ENCODE peak calls at places on chromosomes 4 and X, in five cellular contexts. One of them, this sample, is unnamed. For H3K9me2, the result is how much of the 10 kb centered on the place peaks cover.

GRCh38 chr4:6563935-6564645 is 10.9 kb upstream of the MAN2B2 start:
- DNase-seq in HCT116: no peak
- DNase-seq in GM23338: peak
- DNase-seq in PC-3: no peak
- DNase-seq in MM.1S: no peak
- DNase-seq in this sample: no peak

GRCh38 chr4:47543331-47543730 is 58.3 kb downstream of the ATP10D start:
- DNase-seq in MM.1S: no peak
- DNase-seq in HCT116: no peak
- DNase-seq in GM23338: no peak
- DNase-seq in PC-3: no peak
- DNase-seq in this sample: no peak

GRCh38 chrX:53997751-53998150 is 46.5 kb downstream of the PHF8 start:
- DNase-seq in MM.1S: no peak
- DNase-seq in GM23338: no peak
- DNase-seq in PC-3: no peak
- DNase-seq in HCT116: no peak
- DNase-seq in this sample: no peak

GRCh38 chr4:139300431-139301142 is 718 bp upstream of the NAA15 start:
- DNase-seq in PC-3: peak
- DNase-seq in MM.1S: no peak
- DNase-seq in GM23338: peak
- DNase-seq in HCT116: no peak
- DNase-seq in this sample: peak

GRCh38 chr4:129822708-129823504 is 727.0 kb downstream of the C4orf33 start:
- DNase-seq in MM.1S: no peak
- DNase-seq in HCT116: peak
- DNase-seq in GM23338: no peak
- DNase-seq in PC-3: peak
- DNase-seq in this sample: no peak

GRCh38 chr4:124640037-124640730 is 72.3 kb downstream of the ANKRD50 start:
- DNase-seq in HCT116: peak
- DNase-seq in GM23338: no peak
- DNase-seq in PC-3: peak
- DNase-seq in MM.1S: no peak
- DNase-seq in this sample: no peak

GRCh38 chrX:115409551-115409950 is 120.0 kb downstream of the LUZP4 start:
- DNase-seq in HCT116: no peak
- DNase-seq in MM.1S: no peak
- DNase-seq in PC-3: no peak
- DNase-seq in GM23338: no peak
- DNase-seq in this sample: no peak

GRCh38 chrX:100677616-100678181 is 33.7 kb downstream of the SRPX2 start:
- DNase-seq in HCT116: no peak
- DNase-seq in PC-3: no peak
- DNase-seq in GM23338: no peak
- DNase-seq in MM.1S: no peak
- DNase-seq in this sample: no peak

GRCh38 chrX:37921758-37922157 is 74.4 kb upstream of the DYNLT3 start:
- DNase-seq in HCT116: no peak
- DNase-seq in GM23338: no peak
- DNase-seq in PC-3: peak
- DNase-seq in MM.1S: no peak
- DNase-seq in this sample: no peak

GRCh38 chr4:153577053-153577452 is 107.0 kb upstream of the TLR2 start:
- DNase-seq in GM23338: no peak
- DNase-seq in PC-3: no peak
- DNase-seq in MM.1S: no peak
- DNase-seq in HCT116: no peak
- DNase-seq in this sample: no peak

GRCh38 chr4:15378055-15378454 is 49.8 kb upstream of the C1QTNF7 start:
- DNase-seq in HCT116: no peak
- DNase-seq in PC-3: no peak
- DNase-seq in GM23338: no peak
- DNase-seq in MM.1S: no peak
- DNase-seq in this sample: no peak

GRCh38 chr4:138405934-138406567 is 163.9 kb upstream of the SLC7A11 start:
- DNase-seq in PC-3: peak
- DNase-seq in MM.1S: no peak
- DNase-seq in GM23338: no peak
- DNase-seq in HCT116: no peak
- DNase-seq in this sample: no peak

GRCh38 chr4:184401397-184402171 is 72.8 kb downstream of the IRF2 start:
- DNase-seq in HCT116: no peak
- DNase-seq in PC-3: no peak
- DNase-seq in GM23338: peak
- DNase-seq in MM.1S: no peak
- DNase-seq in this sample: no peak

GRCh38 chr4:8265171-8265929 is 4.2 kb upstream of the HTRA3 start:
- DNase-seq in HCT116: no peak
- DNase-seq in MM.1S: no peak
- DNase-seq in PC-3: no peak
- DNase-seq in GM23338: no peak
- DNase-seq in this sample: no peak

GRCh38 chr4:173057906-173058305 is 110.7 kb upstream of the GALNT7 start:
- DNase-seq in GM23338: no peak
- DNase-seq in HCT116: no peak
- DNase-seq in PC-3: peak
- DNase-seq in MM.1S: no peak
- DNase-seq in this sample: no peak

GRCh38 chr4:135741583-135741982 is 1540.0 kb upstream of the PABPC4L start:
- DNase-seq in GM23338: peak
- DNase-seq in PC-3: no peak
- DNase-seq in HCT116: no peak
- DNase-seq in MM.1S: no peak
- DNase-seq in this sample: no peak

GRCh38 chr4:70356185-70356584 is 4.4 kb upstream of the SMR3A start:
- DNase-seq in HCT116: no peak
- DNase-seq in PC-3: no peak
- DNase-seq in GM23338: no peak
- DNase-seq in MM.1S: no peak
- DNase-seq in this sample: no peak

DNA sequence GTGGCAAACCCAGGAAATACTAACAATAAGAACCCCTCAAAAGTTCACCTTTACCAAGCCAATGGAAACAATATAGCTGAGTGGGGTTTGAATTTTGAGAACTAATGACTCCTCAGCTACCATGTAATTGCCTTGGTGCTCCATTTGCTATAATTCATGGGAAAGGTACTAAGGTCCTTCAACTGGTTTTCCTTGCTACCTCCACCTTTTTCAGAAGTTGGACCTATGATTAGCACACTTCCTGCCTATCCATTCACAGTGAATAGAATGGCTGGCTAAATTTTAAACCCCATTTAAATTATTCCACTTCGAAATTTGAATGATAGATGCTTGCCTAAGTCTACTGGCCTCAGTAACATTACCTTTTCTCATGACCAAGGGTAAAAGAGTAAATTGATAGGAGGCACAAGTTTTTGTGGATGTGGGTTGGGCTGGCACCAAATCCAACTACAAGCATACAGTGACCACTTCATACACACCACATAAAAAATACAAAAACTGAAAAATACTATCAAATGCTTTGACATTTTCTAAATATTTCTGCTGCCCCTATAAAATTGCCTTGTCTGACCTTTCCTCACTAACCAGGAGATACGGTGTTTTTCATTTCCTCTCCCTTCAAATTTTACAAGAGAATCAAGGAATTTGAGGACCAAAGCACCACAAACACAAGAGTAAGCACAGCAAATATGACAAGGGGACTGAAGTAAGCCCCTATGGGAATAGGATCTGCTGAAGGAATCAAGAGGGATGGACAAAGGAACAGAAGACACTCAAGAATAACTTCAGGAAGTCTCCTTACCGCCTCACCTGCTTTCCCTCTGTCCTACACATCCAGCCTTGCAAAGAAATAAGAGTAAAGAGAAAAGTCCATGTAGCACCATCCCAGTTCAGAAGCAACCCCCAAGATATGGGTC is 255.5 kb downstream of the CHIC1 start:
- DNase-seq in GM23338: no peak
- DNase-seq in MM.1S: no peak
- DNase-seq in HCT116: no peak
- DNase-seq in PC-3: no peak
- DNase-seq in this sample: no peak
- H3K9me2 ChIP-seq in GM23338: under half
- H3K9me2 ChIP-seq in MM.1S: under half
- H3K9me2 ChIP-seq in HCT116: under half
- H3K9me2 ChIP-seq in PC-3: under half
- H3K9me2 ChIP-seq in this sample: under half

DNA sequence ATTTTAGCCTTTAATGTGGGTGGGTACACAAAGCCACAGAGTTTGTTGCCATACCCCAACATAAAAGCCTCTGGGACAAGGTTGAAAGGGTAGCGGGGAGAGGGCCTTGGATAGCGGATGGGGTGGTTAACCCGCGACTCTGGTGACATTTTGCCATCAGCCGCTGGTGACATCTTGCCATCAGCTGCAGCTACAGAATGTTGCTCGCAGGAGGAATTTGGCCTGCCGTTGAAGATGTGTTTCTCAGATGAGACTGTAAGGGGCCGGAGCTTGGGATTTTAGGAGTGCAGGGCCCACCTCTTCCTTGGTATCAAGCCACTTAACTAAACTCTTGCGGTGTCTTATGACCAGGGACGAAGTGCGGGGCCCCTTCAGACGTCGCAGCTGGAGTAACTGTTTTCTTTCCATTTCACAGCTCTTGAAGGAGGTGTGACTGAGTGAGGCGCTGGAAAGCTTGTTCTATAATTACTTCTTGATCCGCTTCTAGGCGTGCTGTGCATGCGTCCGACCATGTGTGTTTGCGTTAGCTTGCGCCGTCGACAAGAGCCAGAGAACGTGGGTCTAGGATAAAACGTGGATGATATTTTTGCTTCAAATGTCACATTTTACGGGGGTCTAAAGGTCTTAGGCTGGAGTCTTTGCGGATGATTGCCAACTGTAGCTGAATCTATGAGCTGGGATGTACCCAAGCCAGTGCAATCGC is 795 bp upstream of the RASL11B start:
- DNase-seq in HCT116: no peak
- DNase-seq in PC-3: no peak
- DNase-seq in GM23338: peak
- DNase-seq in MM.1S: no peak
- DNase-seq in this sample: no peak
- H3K9me2 ChIP-seq in HCT116: under half
- H3K9me2 ChIP-seq in PC-3: under half
- H3K9me2 ChIP-seq in GM23338: under half
- H3K9me2 ChIP-seq in MM.1S: under half
- H3K9me2 ChIP-seq in this sample: under half

GRCh38 chrX:12701625-12702024 is 89.6 kb upstream of the PRPS2 start:
- DNase-seq in HCT116: peak
- DNase-seq in MM.1S: peak
- DNase-seq in PC-3: peak
- DNase-seq in GM23338: peak
- DNase-seq in this sample: peak
- H3K9me2 ChIP-seq in HCT116: under half
- H3K9me2 ChIP-seq in MM.1S: under half
- H3K9me2 ChIP-seq in PC-3: under half
- H3K9me2 ChIP-seq in GM23338: under half
- H3K9me2 ChIP-seq in this sample: under half

DNA sequence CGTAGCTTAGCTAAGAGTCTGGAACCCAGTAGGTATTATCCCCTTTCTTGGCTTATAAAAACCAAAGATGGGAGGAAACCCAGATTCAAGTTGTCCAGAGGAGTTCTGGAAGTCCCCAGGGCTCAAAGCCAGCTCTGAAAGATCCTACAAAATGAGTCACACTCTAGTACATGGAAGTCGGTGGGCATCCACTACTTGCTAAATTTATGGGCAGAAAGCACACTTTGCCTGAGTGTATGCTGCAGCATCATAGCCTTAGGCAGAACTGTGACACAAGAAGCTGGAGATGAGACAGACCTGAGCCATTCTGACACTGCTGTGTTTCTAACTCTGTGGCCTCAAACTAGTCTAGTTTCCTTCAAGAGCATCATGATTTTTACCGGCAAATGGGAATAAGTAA is 429.3 kb downstream of the AFF2 start:
- DNase-seq in MM.1S: no peak
- DNase-seq in GM23338: no peak
- DNase-seq in HCT116: no peak
- DNase-seq in PC-3: no peak
- DNase-seq in this sample: no peak
- H3K9me2 ChIP-seq in MM.1S: under half
- H3K9me2 ChIP-seq in GM23338: under half
- H3K9me2 ChIP-seq in HCT116: under half
- H3K9me2 ChIP-seq in PC-3: under half
- H3K9me2 ChIP-seq in this sample: under half

GRCh38 chrX:91311969-91312368 is 122.7 kb upstream of the PABPC5 start:
- DNase-seq in MM.1S: no peak
- DNase-seq in HCT116: no peak
- DNase-seq in GM23338: no peak
- DNase-seq in PC-3: no peak
- DNase-seq in this sample: no peak
- H3K9me2 ChIP-seq in MM.1S: under half
- H3K9me2 ChIP-seq in HCT116: under half
- H3K9me2 ChIP-seq in GM23338: under half
- H3K9me2 ChIP-seq in PC-3: under half
- H3K9me2 ChIP-seq in this sample: under half

DNA sequence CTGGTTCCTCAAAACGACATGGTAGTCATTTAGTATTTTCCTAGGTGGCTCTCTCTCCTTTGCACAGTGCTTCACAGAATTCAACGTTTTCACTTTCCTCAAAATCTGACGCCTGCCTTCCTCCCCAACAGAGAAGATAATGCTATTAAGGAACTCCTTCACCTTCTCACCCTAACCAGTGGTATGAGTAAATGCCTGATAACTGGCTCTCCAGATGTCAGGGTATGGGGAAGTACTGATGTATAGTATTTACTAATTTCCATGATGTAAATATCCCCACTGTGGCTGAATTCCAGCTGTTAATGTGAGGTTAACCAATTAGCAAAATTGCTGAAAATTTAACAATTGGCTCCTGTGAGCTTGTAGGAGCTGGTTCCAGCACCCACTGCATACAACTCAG is 28.8 kb upstream of the NSUN7 start:
- DNase-seq in MM.1S: no peak
- DNase-seq in HCT116: no peak
- DNase-seq in PC-3: no peak
- DNase-seq in GM23338: no peak
- DNase-seq in this sample: no peak
- H3K9me2 ChIP-seq in MM.1S: under half
- H3K9me2 ChIP-seq in HCT116: under half
- H3K9me2 ChIP-seq in PC-3: under half
- H3K9me2 ChIP-seq in GM23338: under half
- H3K9me2 ChIP-seq in this sample: under half

GRCh38 chrX:41022579-41022978 is 62.7 kb upstream of the USP9X start:
- DNase-seq in HCT116: peak
- DNase-seq in PC-3: peak
- DNase-seq in MM.1S: no peak
- DNase-seq in GM23338: no peak
- DNase-seq in this sample: no peak

GRCh38 chrX:41025926-41026325 is 59.3 kb upstream of the USP9X start:
- DNase-seq in PC-3: no peak
- DNase-seq in HCT116: no peak
- DNase-seq in MM.1S: no peak
- DNase-seq in GM23338: peak
- DNase-seq in this sample: no peak

GRCh38 chrX:41023098-41023497 is 62.1 kb upstream of the USP9X start:
- DNase-seq in HCT116: no peak
- DNase-seq in PC-3: no peak
- DNase-seq in MM.1S: no peak
- DNase-seq in GM23338: no peak
- DNase-seq in this sample: no peak

GRCh38 chrX:41026326-41027136 is 58.7 kb upstream of the USP9X start:
- DNase-seq in HCT116: no peak
- DNase-seq in MM.1S: no peak
- DNase-seq in PC-3: peak
- DNase-seq in GM23338: peak
- DNase-seq in this sample: no peak

GRCh38 chrX:41024755-41025154 is 60.5 kb upstream of the USP9X start:
- DNase-seq in MM.1S: no peak
- DNase-seq in GM23338: no peak
- DNase-seq in HCT116: no peak
- DNase-seq in PC-3: no peak
- DNase-seq in this sample: no peak
- H3K9me2 ChIP-seq in MM.1S: under half
- H3K9me2 ChIP-seq in GM23338: under half
- H3K9me2 ChIP-seq in HCT116: under half
- H3K9me2 ChIP-seq in PC-3: under half
- H3K9me2 ChIP-seq in this sample: under half

This sample was measured in OCI-LY7.